ENCODE peak calls at places on chromosome 1, in four cellular contexts. D is heart right ventricle, F is HEK293T, M is myocyte. T is an unnamed sample.

GRCh38 chr1:7043232-7043549 is 257.9 kb downstream of the CAMTA1 start:
- DNase-seq in D (no peak), F (no peak), M (no peak), T (no peak)

GRCh38 chr1:209103135-209103534 is 480.4 kb upstream of the CAMK1G start:
- DNase-seq in D (no peak), F (no peak), M (peak), T (no peak)

GRCh38 chr1:5720484-5720883 is 271.7 kb downstream of the NPHP4 start:
- DNase-seq in D (no peak), F (no peak), M (no peak), T (no peak)

GRCh38 chr1:200075938-200076546 is 48.5 kb downstream of the NR5A2 start:
- DNase-seq in D (no peak), F (no peak), M (peak), T (peak)

GRCh38 chr1:69982992-69983391 is 222.4 kb downstream of the LRRC40 start:
- DNase-seq in D (no peak), F (peak), M (peak), T (no peak)

GRCh38 chr1:220950576-220950975 is 71.3 kb downstream of the HLX start:
- DNase-seq in D (no peak), F (no peak), M (no peak), T (no peak)

GRCh38 chr1:111199881-111200801 is at the start of gene DENND2D:
- DNase-seq in D (peak), F (no peak), M (peak), T (peak)

GRCh38 chr1:3577300-3577699 is 34.0 kb downstream of the MEGF6 start:
- DNase-seq in D (no peak), F (no peak), M (peak), T (no peak)

GRCh38 chr1:234893725-234894630 is 234.7 kb downstream of the TOMM20 start:
- DNase-seq in D (no peak), F (no peak), M (peak), T (peak)

GRCh38 chr1:221089273-221089672 is 210.0 kb downstream of the HLX start:
- DNase-seq in D (no peak), F (no peak), M (no peak), T (no peak)

T was measured in adrenal gland.